ENCODE peak calls at places on chromosomes 7 and 10, in seven cellular contexts. Y is prostate gland; R is AG10803; I is BE2C; C is breast epithelium; T is fibroblast of pulmonary artery; U is CD8-positive, alpha-beta T cell. V is an unnamed sample.

GRCh38 chr7:121360564-121360963 is 31.8 kb downstream of the WNT16 start:
- DNase-seq in T (no peak), Y (no peak), I (no peak), C (no peak), R (no peak), U (no peak), V (no peak)

GRCh38 chr7:106071356-106071998 is 40.6 kb downstream of the SYPL1 start:
- DNase-seq in Y (peak; percentile 61), U (peak; percentile 24), T (peak; percentile 25), I (no peak), C (peak; percentile 73), R (no peak), V (peak; percentile 94)

GRCh38 chr10:88865281-88865876 is 13.7 kb upstream of the ANKRD22 start:
- DNase-seq in I (no peak), T (peak; percentile 45), Y (peak; percentile 24), C (no peak), U (no peak), R (no peak), V (peak; percentile 31)

GRCh38 chr7:150317748-150318444 is 5.3 kb upstream of the LRRC61 start:
- DNase-seq in U (no peak), C (no peak), I (no peak), Y (no peak), T (peak; percentile 95), R (peak; percentile 76), V (no peak)

GRCh38 chr7:41731486-41732278 is 28.8 kb upstream of the INHBA start:
- DNase-seq in I (no peak), C (no peak), Y (no peak), T (no peak), U (no peak), R (no peak), V (peak; percentile 73)

GRCh38 chr10:34598972-34599371 is 216.1 kb downstream of the PARD3 start:
- DNase-seq in C (no peak), R (no peak), I (no peak), Y (no peak), U (no peak), T (peak; percentile 55), V (no peak)

GRCh38 chr10:61655335-61655851 is 7.3 kb upstream of the CABCOCO1 start:
- DNase-seq in R (peak; percentile 13), C (no peak), T (no peak), U (no peak), I (no peak), Y (no peak), V (no peak)

GRCh38 chr10:2475711-2476110 is 591.6 kb upstream of the PFKP start:
- DNase-seq in R (no peak), U (no peak), C (no peak), I (no peak), T (no peak), Y (no peak), V (no peak)

GRCh38 chr10:132185601-132186487 is 904 bp upstream of the DPYSL4 start:
- DNase-seq in R (peak; percentile 8), T (peak; percentile 40), C (no peak), U (peak; percentile 28), I (no peak), Y (peak; percentile 44), V (no peak)

GRCh38 chr10:78685466-78686163 is 383.2 kb upstream of the ZMIZ1 start:
- DNase-seq in Y (no peak), C (no peak), T (peak; percentile 22), I (no peak), R (peak; percentile 59), U (no peak), V (no peak)

GRCh38 chr7:46554688-46555422 is 633.8 kb upstream of the IGFBP3 start:
- DNase-seq in Y (no peak), C (no peak), I (no peak), T (no peak), U (no peak), R (peak; percentile 33), V (no peak)

GRCh38 chr7:130492519-130493274 is 812 bp downstream of the MEST start:
- DNase-seq in I (no peak), U (no peak), T (no peak), Y (peak; percentile 5), C (no peak), R (no peak), V (no peak)

GRCh38 chr7:128059143-128059975 is 28.1 kb upstream of the LRRC4 start:
- DNase-seq in R (peak; percentile 43), Y (no peak), U (no peak), T (peak; percentile 10), C (no peak), I (no peak), V (no peak)

GRCh38 chr10:84805149-84805548 is 476.8 kb downstream of the CCSER2 start:
- DNase-seq in Y (no peak), T (no peak), R (no peak), U (no peak), I (no peak), C (no peak), V (no peak)

GRCh38 chr10:100183482-100183881 is 2.3 kb downstream of the ERLIN1 start:
- DNase-seq in T (peak; percentile 13), Y (peak; percentile 62), R (peak; percentile 18), C (no peak), I (no peak), U (no peak), V (no peak)
- H3K4me3 ChIP-seq in T (no peak overlapping the region), Y (no peak overlapping the region), R (no peak overlapping the region), C (no peak overlapping the region), I (no peak overlapping the region), U (no peak overlapping the region), V (no peak overlapping the region)

GRCh38 chr7:108805808-108806397 is 236.2 kb downstream of the DNAJB9 start:
- DNase-seq in C (no peak), U (no peak), Y (no peak), R (peak; percentile 5), T (peak; percentile 72), I (peak; percentile 25), V (peak; percentile 49)
- TF ChIP-seq CTCF in C (peak; percentile 26), U (no peak), Y (peak; percentile 15), R (peak; percentile 45), T (peak; percentile 76), I (peak; percentile 83), V (peak; percentile 45)

GRCh38 chr10:96830511-96831199 is 1.4 kb upstream of the LCOR start:
- DNase-seq in I (peak; percentile 57), Y (peak; percentile 69), C (no peak), U (peak; percentile 58), T (peak; percentile 84), R (peak; percentile 58), V (peak; percentile 92)
- H3K4me3 ChIP-seq in I (no peak overlapping the region), Y (no peak overlapping the region), C (no peak overlapping the region), U (no peak overlapping the region), T (no peak overlapping the region), R (no peak overlapping the region), V (peak overlapping the region; percentile 65)

GRCh38 chr10:117175901-117176534 is 21.3 kb upstream of the KCNK18 start:
- DNase-seq in R (peak; percentile 72), T (peak; percentile 83), U (peak; percentile 61), I (peak; percentile 74), Y (peak; percentile 54), C (no peak), V (peak; percentile 82)

GRCh38 chr10:117174439-117175214 is 22.7 kb upstream of the KCNK18 start:
- DNase-seq in I (peak; percentile 71), C (peak; percentile 70), R (peak; percentile 54), Y (peak; percentile 68), U (peak; percentile 78), T (peak; percentile 78), V (peak; percentile 81)

GRCh38 chr10:117178190-117178589 is 19.1 kb upstream of the KCNK18 start:
- DNase-seq in I (no peak), T (no peak), Y (no peak), U (no peak), C (no peak), R (no peak), V (no peak)

GRCh38 chr10:117170244-117170643 is 27.0 kb upstream of the KCNK18 start:
- DNase-seq in C (no peak), T (no peak), I (no peak), R (no peak), Y (no peak), U (no peak), V (no peak)

DNA sequence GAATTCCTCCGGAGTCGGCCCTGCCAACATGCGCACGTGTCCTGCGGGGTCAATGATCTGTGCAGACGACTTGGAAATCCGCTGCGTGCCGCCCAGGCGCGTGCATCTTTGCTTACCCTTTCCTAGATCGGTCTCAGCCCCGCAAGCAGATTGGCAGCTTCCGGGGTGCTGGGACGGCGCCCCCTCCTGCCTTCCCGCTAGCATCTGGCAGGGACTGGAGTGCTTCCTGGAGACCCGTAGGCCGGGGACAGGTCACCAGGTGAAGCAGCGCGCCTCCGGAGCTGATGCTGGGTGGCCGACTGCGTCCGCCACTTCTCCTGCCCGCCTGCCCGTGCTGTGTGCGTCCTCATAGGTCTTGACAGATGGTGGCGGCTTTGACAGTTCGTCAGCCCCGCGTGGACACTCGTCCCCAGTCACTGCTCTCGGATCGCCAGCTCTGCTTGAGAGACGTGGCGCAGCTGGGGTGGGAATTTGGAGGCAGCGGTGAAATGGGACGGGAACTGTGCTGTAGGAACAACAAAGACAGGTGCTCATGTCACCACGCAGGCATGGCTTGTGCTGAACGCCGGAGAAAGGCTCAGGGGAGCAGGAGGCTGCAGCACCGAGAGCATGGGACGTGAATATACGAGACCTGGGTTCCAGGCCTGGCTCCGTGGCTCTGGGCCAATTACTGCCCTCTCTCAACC is 21.9 kb upstream of the KCNK18 start:
- DNase-seq in R (no peak), I (peak; percentile 25), C (no peak), T (no peak), Y (no peak), U (peak; percentile 11), V (no peak)
- TF ChIP-seq CTCF in R (no peak), I (no peak), C (no peak), T (no peak), Y (no peak), U (no peak), V (no peak)